ENCODE peak calls at places on chromosomes 16 and 17, in nine cellular contexts. One of them, this sample, is unnamed.

GRCh38 chr17:64572682-64573154 is 65.9 kb downstream of the CEP95 start:
- DNase-seq in NCI-H1436 treated with DMSO at 0.1 percent for 48 hours: no peak
- DNase-seq in amygdala: no peak
- DNase-seq in EL: peak
- DNase-seq in NCI-H510A treated with DMSO at 0.1 percent for 48 hours: no peak
- DNase-seq in stimulated activated CD4-positive, alpha-beta T cell treated with anti-CD3 and anti-CD28 coated beads, Interleukin-1b, Interleukin-23, amount 100 ng/mL, for 1 hour: no peak
- DNase-seq in neural crest cell: no peak
- DNase-seq in ELF-1: no peak
- DNase-seq in NCI-H2081: no peak
- DNase-seq in this sample: no peak

GRCh38 chr17:80716986-80717385 is 172.3 kb downstream of the RPTOR start:
- DNase-seq in ELF-1: no peak
- DNase-seq in EL: peak
- DNase-seq in NCI-H2081: no peak
- DNase-seq in amygdala: no peak
- DNase-seq in stimulated activated CD4-positive, alpha-beta T cell treated with anti-CD3 and anti-CD28 coated beads, Interleukin-1b, Interleukin-23, amount 100 ng/mL, for 1 hour: no peak
- DNase-seq in neural crest cell: no peak
- DNase-seq in NCI-H510A treated with DMSO at 0.1 percent for 48 hours: no peak
- DNase-seq in NCI-H1436 treated with DMSO at 0.1 percent for 48 hours: no peak
- DNase-seq in this sample: no peak

GRCh38 chr16:2762711-2763110 is 10.3 kb downstream of the SRRM2 start:
- DNase-seq in neural crest cell: no peak
- DNase-seq in NCI-H510A treated with DMSO at 0.1 percent for 48 hours: no peak
- DNase-seq in amygdala: no peak
- DNase-seq in NCI-H2081: no peak
- DNase-seq in stimulated activated CD4-positive, alpha-beta T cell treated with anti-CD3 and anti-CD28 coated beads, Interleukin-1b, Interleukin-23, amount 100 ng/mL, for 1 hour: no peak
- DNase-seq in EL: no peak
- DNase-seq in ELF-1: no peak
- DNase-seq in NCI-H1436 treated with DMSO at 0.1 percent for 48 hours: no peak
- DNase-seq in this sample: no peak

GRCh38 chr17:77609553-77610517 is 348.7 kb upstream of the TNRC6C start:
- DNase-seq in NCI-H1436 treated with DMSO at 0.1 percent for 48 hours: no peak
- DNase-seq in NCI-H510A treated with DMSO at 0.1 percent for 48 hours: no peak
- DNase-seq in amygdala: no peak
- DNase-seq in EL: peak
- DNase-seq in ELF-1: no peak
- DNase-seq in NCI-H2081: no peak
- DNase-seq in stimulated activated CD4-positive, alpha-beta T cell treated with anti-CD3 and anti-CD28 coated beads, Interleukin-1b, Interleukin-23, amount 100 ng/mL, for 1 hour: peak
- DNase-seq in neural crest cell: no peak
- DNase-seq in this sample: no peak

GRCh38 chr16:88264641-88265285 is 118.0 kb upstream of the ZNF469 start:
- DNase-seq in NCI-H1436 treated with DMSO at 0.1 percent for 48 hours: no peak
- DNase-seq in neural crest cell: no peak
- DNase-seq in ELF-1: peak
- DNase-seq in NCI-H2081: no peak
- DNase-seq in EL: peak
- DNase-seq in NCI-H510A treated with DMSO at 0.1 percent for 48 hours: no peak
- DNase-seq in stimulated activated CD4-positive, alpha-beta T cell treated with anti-CD3 and anti-CD28 coated beads, Interleukin-1b, Interleukin-23, amount 100 ng/mL, for 1 hour: no peak
- DNase-seq in amygdala: peak
- DNase-seq in this sample: no peak

GRCh38 chr16:66050991-66051390 is 315.5 kb upstream of the CDH5 start:
- DNase-seq in NCI-H510A treated with DMSO at 0.1 percent for 48 hours: no peak
- DNase-seq in amygdala: no peak
- DNase-seq in NCI-H2081: no peak
- DNase-seq in ELF-1: no peak
- DNase-seq in NCI-H1436 treated with DMSO at 0.1 percent for 48 hours: no peak
- DNase-seq in stimulated activated CD4-positive, alpha-beta T cell treated with anti-CD3 and anti-CD28 coated beads, Interleukin-1b, Interleukin-23, amount 100 ng/mL, for 1 hour: no peak
- DNase-seq in EL: no peak
- DNase-seq in neural crest cell: no peak
- DNase-seq in this sample: no peak

GRCh38 chr17:30379303-30380105 is 777 bp downstream of the CPD start:
- DNase-seq in EL: peak
- DNase-seq in amygdala: no peak
- DNase-seq in stimulated activated CD4-positive, alpha-beta T cell treated with anti-CD3 and anti-CD28 coated beads, Interleukin-1b, Interleukin-23, amount 100 ng/mL, for 1 hour: no peak
- DNase-seq in NCI-H2081: peak
- DNase-seq in NCI-H1436 treated with DMSO at 0.1 percent for 48 hours: no peak
- DNase-seq in ELF-1: no peak
- DNase-seq in NCI-H510A treated with DMSO at 0.1 percent for 48 hours: peak
- DNase-seq in neural crest cell: no peak
- DNase-seq in this sample: no peak

GRCh38 chr17:32659419-32659842 is 172.6 kb downstream of the CDK5R1 start:
- DNase-seq in NCI-H510A treated with DMSO at 0.1 percent for 48 hours: peak
- DNase-seq in neural crest cell: peak
- DNase-seq in NCI-H2081: peak
- DNase-seq in stimulated activated CD4-positive, alpha-beta T cell treated with anti-CD3 and anti-CD28 coated beads, Interleukin-1b, Interleukin-23, amount 100 ng/mL, for 1 hour: peak
- DNase-seq in NCI-H1436 treated with DMSO at 0.1 percent for 48 hours: peak
- DNase-seq in ELF-1: peak
- DNase-seq in amygdala: peak
- DNase-seq in EL: peak
- DNase-seq in this sample: peak

GRCh38 chr16:85384831-85385462 is 228.2 kb upstream of the GSE1 start:
- DNase-seq in NCI-H2081: peak
- DNase-seq in stimulated activated CD4-positive, alpha-beta T cell treated with anti-CD3 and anti-CD28 coated beads, Interleukin-1b, Interleukin-23, amount 100 ng/mL, for 1 hour: no peak
- DNase-seq in amygdala: no peak
- DNase-seq in ELF-1: peak
- DNase-seq in NCI-H510A treated with DMSO at 0.1 percent for 48 hours: peak
- DNase-seq in NCI-H1436 treated with DMSO at 0.1 percent for 48 hours: peak
- DNase-seq in EL: no peak
- DNase-seq in neural crest cell: no peak
- DNase-seq in this sample: peak